ENCODE peak calls at places on chromosomes 2 and 18, in ten cellular contexts. A is GM12864, Y is coronary artery, E is HFFc6, T is A549, S is stomach, W is K562, N is endodermal cell, D is AG09309, O is choroid plexus epithelial cell. J is an unnamed sample.

GRCh38 chr18:32152705-32153448 is 37.0 kb upstream of the MEP1B start:
- DNase-seq in A (peak; percentile 13), Y (no peak), E (no peak), T (no peak), S (no peak), W (no peak), N (no peak), D (no peak), O (no peak), J (no peak)

GRCh38 chr2:11753886-11754704 is 7.7 kb downstream of the LPIN1 start:
- DNase-seq in A (no peak), Y (no peak), E (peak; percentile 37), T (peak; percentile 37), S (peak; percentile 43), W (peak; percentile 54), N (peak; percentile 56), D (no peak), O (peak; percentile 67), J (no peak)

GRCh38 chr18:31316974-31317373 is 986 bp upstream of the DSG1 start:
- DNase-seq in A (no peak), Y (no peak), E (no peak), T (no peak), S (no peak), W (no peak), N (no peak), D (no peak), O (no peak), J (no peak)

GRCh38 chr2:212052412-212053159 is 486.0 kb downstream of the ERBB4 start:
- DNase-seq in A (no peak), Y (no peak), E (peak; percentile 32), T (no peak), S (no peak), W (no peak), N (no peak), D (peak; percentile 11), O (peak; percentile 85), J (no peak)

GRCh38 chr18:25650201-25650941 is 298.4 kb upstream of the ZNF521 start:
- DNase-seq in A (peak; percentile 4), Y (no peak), E (peak; percentile 95), T (no peak), S (no peak), W (no peak), N (no peak), D (peak; percentile 95), O (peak; percentile 96), J (no peak)

GRCh38 chr2:100903534-100904258 is 83.8 kb downstream of the NPAS2 start:
- DNase-seq in A (no peak), Y (no peak), E (no peak), T (peak; percentile 83), S (no peak), W (no peak), N (peak; percentile 42), D (no peak), O (peak; percentile 33), J (no peak)

GRCh38 chr2:60925994-60926750 is 44.8 kb downstream of the REL start:
- DNase-seq in A (no peak), Y (no peak), E (peak; percentile 18), T (peak; percentile 24), S (no peak), W (no peak), N (no peak), D (no peak), O (peak; percentile 43), J (no peak)

GRCh38 chr2:3175568-3175955 is 202.1 kb downstream of the EIPR1 start:
- DNase-seq in A (no peak), Y (no peak), E (no peak), T (no peak), S (no peak), W (no peak), N (no peak), D (no peak), O (no peak), J (no peak)

GRCh38 chr2:230879891-230880290 is 15.1 kb downstream of the ITM2C start:
- DNase-seq in A (no peak), Y (no peak), E (no peak), T (no peak), S (no peak), W (no peak), N (no peak), D (no peak), O (no peak), J (no peak)

GRCh38 chr2:119760876-119761275 is 1.2 kb downstream of the PTPN4 start:
- DNase-seq in A (no peak), Y (no peak), E (peak; percentile 20), T (no peak), S (no peak), W (peak; percentile 39), N (no peak), D (no peak), O (peak; percentile 67), J (no peak)

GRCh38 chr2:1977655-1978054 is 233.3 kb upstream of the PXDN start:
- DNase-seq in A (no peak), Y (no peak), E (no peak), T (no peak), S (no peak), W (no peak), N (no peak), D (no peak), O (no peak), J (no peak)

GRCh38 chr2:177076636-177077179 is 135.9 kb upstream of the HNRNPA3 start:
- DNase-seq in A (no peak), Y (no peak), E (no peak), T (no peak), S (no peak), W (no peak), N (peak; percentile 78), D (no peak), O (no peak), J (no peak)

GRCh38 chr2:119674711-119675500 is 4.1 kb upstream of the TMEM177 start:
- DNase-seq in A (no peak), Y (peak; percentile 69), E (no peak), T (peak; percentile 23), S (no peak), W (no peak), N (peak; percentile 66), D (no peak), O (no peak), J (peak; percentile 72)

DNA sequence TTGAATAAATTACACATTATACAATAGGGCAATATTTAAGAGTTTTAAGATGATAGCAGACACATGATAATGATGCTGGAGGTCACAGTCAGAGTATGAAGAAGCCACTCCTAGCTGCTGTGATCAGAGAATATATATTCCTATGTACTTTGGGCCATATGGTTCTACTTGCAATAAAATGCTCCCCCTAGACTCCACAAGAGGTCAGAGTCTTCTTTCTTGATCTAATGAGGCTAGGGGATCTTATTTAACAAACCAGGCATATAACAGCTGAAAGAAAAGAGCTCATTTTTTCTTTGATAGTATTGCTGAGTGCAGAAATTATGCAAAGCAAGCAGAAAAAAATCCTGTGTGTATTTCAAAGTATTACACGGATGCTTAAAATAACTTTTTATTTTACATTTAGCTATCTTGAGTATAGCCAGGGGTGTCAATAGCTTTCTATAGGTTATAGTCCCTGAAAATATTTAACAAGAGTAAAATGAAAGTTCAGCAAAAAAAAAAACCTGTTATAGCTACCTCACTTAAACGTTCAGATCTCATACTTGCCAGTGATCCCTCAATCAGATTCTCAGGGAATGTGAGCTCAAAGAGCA is 748.7 kb upstream of the CHAC2 start:
- DNase-seq in A (no peak), Y (no peak), E (no peak), T (peak; percentile 14), S (no peak), W (no peak), N (no peak), D (no peak), O (peak; percentile 35), J (no peak)
- TF ChIP-seq CTCF in A (no peak), Y (no peak), E (peak; percentile 51), T (peak; percentile 20), S (no peak), W (no peak), N (peak; percentile 75), D (peak; percentile 10), O (peak; percentile 43), J (peak; percentile 42)

DNA sequence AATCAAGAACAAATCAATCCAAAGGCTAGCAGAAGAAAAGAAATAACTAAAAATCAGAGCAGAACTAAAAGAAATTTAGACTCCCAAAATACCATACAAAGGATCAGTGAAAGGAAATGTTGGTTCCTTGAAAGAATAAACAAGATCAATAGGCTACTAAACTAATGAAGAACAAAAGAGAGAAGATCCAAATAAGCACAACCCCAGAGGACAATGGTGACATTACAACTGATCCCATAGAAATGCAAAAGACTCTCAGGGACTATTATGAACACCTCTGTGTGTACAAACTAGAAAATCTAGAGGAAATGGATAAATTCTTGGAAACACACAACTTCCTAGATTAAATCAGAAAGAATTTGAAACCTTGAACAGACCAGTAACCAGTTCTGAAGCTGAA is 1186.9 kb downstream of the LRP1B start:
- DNase-seq in A (no peak), Y (no peak), E (no peak), T (no peak), S (no peak), W (no peak), N (no peak), D (no peak), O (peak; percentile 2), J (no peak)
- TF ChIP-seq CTCF in A (no peak), Y (no peak), E (no peak), T (no peak), S (no peak), W (no peak), N (peak; percentile 63), D (no peak), O (no peak), J (no peak)

DNA sequence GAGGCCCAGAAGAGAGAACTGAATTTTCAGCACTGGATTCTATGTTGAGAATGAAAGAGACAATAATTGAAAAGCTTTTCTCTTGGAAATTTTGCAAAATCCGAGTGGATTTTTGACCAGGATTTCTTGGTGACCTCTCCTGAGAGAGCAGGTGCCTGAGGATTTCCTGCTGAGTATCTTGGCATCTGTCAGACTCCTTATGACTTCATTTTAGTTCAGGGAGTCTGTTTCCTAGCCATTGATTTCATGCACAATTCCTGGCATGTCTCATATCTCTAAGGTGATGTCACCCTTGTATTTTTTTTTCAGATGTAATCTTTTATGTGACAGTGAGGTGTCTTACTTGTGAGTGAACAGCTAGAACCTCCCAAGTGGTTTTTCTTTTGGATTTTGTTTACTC is 195.9 kb downstream of the NEDD4L start:
- DNase-seq in A (no peak), Y (no peak), E (no peak), T (no peak), S (no peak), W (no peak), N (no peak), D (no peak), O (no peak), J (no peak)
- TF ChIP-seq CTCF in A (no peak), Y (no peak), E (no peak), T (no peak), S (no peak), W (no peak), N (no peak), D (no peak), O (no peak), J (no peak)

GRCh38 chr2:108877506-108877905 is 90.9 kb downstream of the CCDC138 start:
- DNase-seq in A (no peak), Y (no peak), E (no peak), T (no peak), S (no peak), W (no peak), N (no peak), D (no peak), O (no peak), J (no peak)
- TF ChIP-seq CTCF in A (no peak), Y (no peak), E (peak; percentile 63), T (no peak), S (no peak), W (no peak), N (peak; percentile 51), D (no peak), O (peak; percentile 14), J (no peak)